ENCODE peak calls at places on chromosomes 1 and 21, in nine cellular contexts. O, Y, L, P, T, B, W, F and I are unnamed samples.

GRCh38 chr1:3323021-3323790 is 131.3 kb upstream of the ARHGEF16 start:
- DNase-seq in P (no peak), O (peak), Y (no peak), L (no peak), F (no peak), W (no peak), B (no peak), T (no peak), I (no peak)

GRCh38 chr1:87528754-87529517 is 200.3 kb downstream of the LMO4 start:
- DNase-seq in Y (no peak), P (no peak), W (no peak), T (no peak), O (no peak), F (no peak), L (no peak), B (no peak), I (no peak)

GRCh38 chr1:11774753-11775152 is 12.8 kb downstream of the C1orf167 start:
- DNase-seq in T (no peak), Y (no peak), W (no peak), L (no peak), P (no peak), B (no peak), F (no peak), O (no peak), I (no peak)

GRCh38 chr21:45596704-45597318 is 46.7 kb upstream of the PCBP3 start:
- DNase-seq in T (peak), Y (peak), F (peak), L (peak), B (no peak), W (peak), P (peak), O (peak), I (no peak)

GRCh38 chr1:156368889-156369684 is at the start of gene RHBG:
- DNase-seq in O (no peak), P (no peak), L (no peak), W (no peak), F (peak), Y (no peak), T (peak), B (no peak), I (no peak)

GRCh38 chr1:150066838-150067183 is 765 bp upstream of the VPS45 start:
- DNase-seq in B (no peak), O (peak), T (peak), P (peak), L (no peak), W (peak), F (no peak), Y (no peak), I (no peak)

GRCh38 chr1:114108741-114109255 is 44.9 kb downstream of the SYT6 start:
- DNase-seq in W (no peak), T (no peak), O (no peak), F (no peak), L (peak), P (peak), B (no peak), Y (no peak), I (no peak)

GRCh38 chr1:15684468-15685283 is 556 bp downstream of the PLEKHM2 start:
- DNase-seq in Y (peak), O (peak), T (peak), P (peak), F (peak), B (no peak), L (no peak), W (no peak), I (no peak)

GRCh38 chr1:17135530-17135929 is 16.3 kb upstream of the PADI2 start:
- DNase-seq in W (no peak), B (no peak), L (no peak), Y (no peak), F (no peak), P (no peak), O (no peak), T (no peak), I (no peak)

GRCh38 chr21:46095814-46096595 is 1.9 kb upstream of the COL6A2 start:
- DNase-seq in Y (no peak), L (no peak), B (no peak), O (no peak), W (no peak), P (peak), T (no peak), F (no peak), I (no peak)

GRCh38 chr1:82225407-82226197 is 424.9 kb downstream of the ADGRL2 start:
- DNase-seq in B (no peak), P (no peak), O (no peak), T (no peak), W (no peak), Y (no peak), L (peak), F (peak), I (no peak)

GRCh38 chr1:94871031-94871430 is 50.9 kb downstream of the SLC44A3 start:
- DNase-seq in L (no peak), W (no peak), T (no peak), O (no peak), P (no peak), Y (no peak), F (no peak), B (peak), I (no peak)

GRCh38 chr21:44714905-44715304 is 3.5 kb upstream of the TSPEAR start:
- DNase-seq in F (no peak), B (no peak), W (no peak), Y (no peak), P (no peak), O (no peak), L (no peak), T (no peak), I (no peak)

GRCh38 chr1:35298464-35298863 is 30.0 kb downstream of the ZMYM4 start:
- DNase-seq in O (peak), P (peak), W (no peak), L (peak), F (peak), T (no peak), Y (no peak), B (no peak), I (no peak)

GRCh38 chr21:34583926-34584563 is 30.9 kb downstream of the RCAN1 start:
- DNase-seq in T (no peak), L (no peak), W (no peak), B (no peak), F (no peak), O (no peak), Y (no peak), P (no peak), I (no peak)

GRCh38 chr1:174818951-174819350 is 180.8 kb upstream of the CACYBP start:
- DNase-seq in F (no peak), P (no peak), W (no peak), L (peak), B (no peak), Y (no peak), T (no peak), O (no peak), I (peak)

GRCh38 chr1:245700631-245701030 is 545.8 kb downstream of the KIF26B start:
- DNase-seq in F (no peak), L (no peak), P (no peak), Y (no peak), T (no peak), W (no peak), B (no peak), O (no peak), I (no peak)

GRCh38 chr1:16900771-16901170 is 5.0 kb downstream of the RNU1-2 start:
- DNase-seq in O (no peak), W (no peak), T (no peak), P (no peak), L (no peak), F (no peak), Y (no peak), B (no peak), I (no peak)

GRCh38 chr1:175150596-175151319 is 41.8 kb downstream of the KIAA0040 start:
- DNase-seq in F (no peak), P (no peak), B (no peak), Y (no peak), T (no peak), L (no peak), W (no peak), O (no peak), I (no peak)

GRCh38 chr1:182617734-182618288 is 13.6 kb upstream of the RGS16 start:
- DNase-seq in L (peak), O (no peak), T (no peak), F (no peak), B (peak), Y (no peak), W (no peak), P (no peak), I (no peak)

GRCh38 chr1:42853116-42853884 is 6.9 kb downstream of the ZNF691 start:
- DNase-seq in Y (no peak), F (no peak), B (no peak), T (no peak), O (no peak), P (no peak), W (no peak), L (no peak), I (no peak)

GRCh38 chr21:33267250-33267649 is 1.1 kb downstream of the IL10RB start:
- DNase-seq in B (no peak), O (no peak), T (no peak), P (no peak), F (no peak), W (no peak), Y (no peak), L (no peak), I (no peak)

GRCh38 chr1:48572632-48573258 is 100.7 kb upstream of the SPATA6 start:
- DNase-seq in L (peak), B (peak), P (peak), W (no peak), F (peak), T (peak), O (peak), Y (no peak), I (no peak)

GRCh38 chr1:4265836-4266235 is 365.8 kb upstream of the C1orf174 start:
- DNase-seq in W (no peak), L (no peak), B (no peak), Y (no peak), O (no peak), P (no peak), T (no peak), F (no peak), I (no peak)

GRCh38 chr21:31929548-31929947 is 56.7 kb downstream of the HUNK start:
- DNase-seq in O (peak), W (no peak), F (no peak), B (no peak), L (no peak), Y (no peak), P (no peak), T (no peak), I (no peak)

GRCh38 chr1:177302365-177303044 is 131.7 kb downstream of the BRINP2 start:
- DNase-seq in T (peak), Y (no peak), F (no peak), O (no peak), W (no peak), L (no peak), P (no peak), B (no peak), I (no peak)

GRCh38 chr1:12501661-12502060 is 116.3 kb downstream of the DHRS3 start:
- DNase-seq in W (no peak), F (no peak), Y (no peak), O (no peak), B (no peak), T (no peak), P (no peak), L (peak), I (no peak)